ENCODE peak calls at places on chromosomes 16 and 17, in ten cellular contexts. One of them, this sample, is unnamed.

GRCh38 chr16:58692450-58692849 is 7.9 kb upstream of the SLC38A7 start:
- DNase-seq in pancreas: no peak
- DNase-seq in stomach: no peak
- DNase-seq in BJ: no peak
- DNase-seq in astrocyte of the cerebellum: no peak
- DNase-seq in H9: no peak
- DNase-seq in lung: no peak
- DNase-seq in epithelial cell of esophagus: no peak
- DNase-seq in H1: no peak
- DNase-seq in tibial nerve: no peak
- DNase-seq in this sample: no peak

GRCh38 chr17:81917565-81918332 is at the start of gene SIRT7:
- DNase-seq in pancreas: peak; percentile 83
- DNase-seq in stomach: peak; percentile 83
- DNase-seq in BJ: no peak
- DNase-seq in astrocyte of the cerebellum: no peak
- DNase-seq in H9: peak; percentile 93
- DNase-seq in lung: peak; percentile 75
- DNase-seq in epithelial cell of esophagus: peak; percentile 76
- DNase-seq in H1: peak; percentile 83
- DNase-seq in tibial nerve: peak; percentile 51
- DNase-seq in this sample: peak; percentile 48

GRCh38 chr16:81697321-81697885 is 81.7 kb upstream of the PLCG2 start:
- DNase-seq in pancreas: peak; percentile 61
- DNase-seq in stomach: peak; percentile 65
- DNase-seq in BJ: no peak
- DNase-seq in astrocyte of the cerebellum: no peak
- DNase-seq in H9: peak; percentile 77
- DNase-seq in lung: no peak
- DNase-seq in epithelial cell of esophagus: peak; percentile 66
- DNase-seq in H1: peak; percentile 82
- DNase-seq in tibial nerve: no peak
- DNase-seq in this sample: peak; percentile 32

GRCh38 chr16:1762879-1763520 is 8.3 kb downstream of the NME3 start:
- DNase-seq in pancreas: peak; percentile 58
- DNase-seq in stomach: peak; percentile 48
- DNase-seq in BJ: no peak
- DNase-seq in astrocyte of the cerebellum: no peak
- DNase-seq in H9: peak; percentile 45
- DNase-seq in lung: no peak
- DNase-seq in epithelial cell of esophagus: no peak
- DNase-seq in H1: no peak
- DNase-seq in tibial nerve: no peak
- DNase-seq in this sample: no peak

GRCh38 chr16:50548659-50549560 is 714 bp downstream of the NKD1 start:
- DNase-seq in pancreas: peak; percentile 51
- DNase-seq in stomach: peak; percentile 38
- DNase-seq in BJ: no peak
- DNase-seq in astrocyte of the cerebellum: no peak
- DNase-seq in H9: no peak
- DNase-seq in lung: no peak
- DNase-seq in epithelial cell of esophagus: peak; percentile 20
- DNase-seq in H1: no peak
- DNase-seq in tibial nerve: no peak
- DNase-seq in this sample: no peak

GRCh38 chr17:47270946-47271705 is 17.5 kb downstream of the ITGB3 start:
- DNase-seq in pancreas: no peak
- DNase-seq in stomach: no peak
- DNase-seq in BJ: no peak
- DNase-seq in astrocyte of the cerebellum: no peak
- DNase-seq in H9: no peak
- DNase-seq in lung: no peak
- DNase-seq in epithelial cell of esophagus: no peak
- DNase-seq in H1: no peak
- DNase-seq in tibial nerve: no peak
- DNase-seq in this sample: no peak

GRCh38 chr16:88971371-88972097 is 5.5 kb downstream of the CBFA2T3 start:
- DNase-seq in pancreas: no peak
- DNase-seq in stomach: no peak
- DNase-seq in BJ: no peak
- DNase-seq in astrocyte of the cerebellum: no peak
- DNase-seq in H9: no peak
- DNase-seq in lung: peak; percentile 41
- DNase-seq in epithelial cell of esophagus: no peak
- DNase-seq in H1: no peak
- DNase-seq in tibial nerve: no peak
- DNase-seq in this sample: no peak

GRCh38 chr16:3681206-3681605 is 26.7 kb downstream of the DNASE1 start:
- DNase-seq in pancreas: peak; percentile 84
- DNase-seq in stomach: no peak
- DNase-seq in BJ: no peak
- DNase-seq in astrocyte of the cerebellum: no peak
- DNase-seq in H9: no peak
- DNase-seq in lung: no peak
- DNase-seq in epithelial cell of esophagus: no peak
- DNase-seq in H1: no peak
- DNase-seq in tibial nerve: no peak
- DNase-seq in this sample: no peak

GRCh38 chr17:7294614-7295153 is at the start of gene YBX2:
- DNase-seq in pancreas: peak; percentile 90
- DNase-seq in stomach: peak; percentile 85
- DNase-seq in BJ: no peak
- DNase-seq in astrocyte of the cerebellum: no peak
- DNase-seq in H9: peak; percentile 100
- DNase-seq in lung: no peak
- DNase-seq in epithelial cell of esophagus: peak; percentile 76
- DNase-seq in H1: peak; percentile 97
- DNase-seq in tibial nerve: no peak
- DNase-seq in this sample: no peak

GRCh38 chr17:17109231-17109630 is 67.0 kb downstream of the MPRIP start:
- DNase-seq in pancreas: peak; percentile 8
- DNase-seq in stomach: peak; percentile 47
- DNase-seq in BJ: no peak
- DNase-seq in astrocyte of the cerebellum: no peak
- DNase-seq in H9: no peak
- DNase-seq in lung: no peak
- DNase-seq in epithelial cell of esophagus: peak; percentile 13
- DNase-seq in H1: no peak
- DNase-seq in tibial nerve: no peak
- DNase-seq in this sample: no peak
- TF ChIP-seq CTCF in pancreas: no peak
- TF ChIP-seq CTCF in stomach: no peak
- TF ChIP-seq CTCF in BJ: no peak
- TF ChIP-seq CTCF in astrocyte of the cerebellum: no peak
- TF ChIP-seq CTCF in H9: no peak
- TF ChIP-seq CTCF in lung: no peak
- TF ChIP-seq CTCF in epithelial cell of esophagus: peak; percentile 34
- TF ChIP-seq CTCF in H1: no peak
- TF ChIP-seq CTCF in tibial nerve: no peak
- TF ChIP-seq CTCF in this sample: peak; percentile 48

DNA sequence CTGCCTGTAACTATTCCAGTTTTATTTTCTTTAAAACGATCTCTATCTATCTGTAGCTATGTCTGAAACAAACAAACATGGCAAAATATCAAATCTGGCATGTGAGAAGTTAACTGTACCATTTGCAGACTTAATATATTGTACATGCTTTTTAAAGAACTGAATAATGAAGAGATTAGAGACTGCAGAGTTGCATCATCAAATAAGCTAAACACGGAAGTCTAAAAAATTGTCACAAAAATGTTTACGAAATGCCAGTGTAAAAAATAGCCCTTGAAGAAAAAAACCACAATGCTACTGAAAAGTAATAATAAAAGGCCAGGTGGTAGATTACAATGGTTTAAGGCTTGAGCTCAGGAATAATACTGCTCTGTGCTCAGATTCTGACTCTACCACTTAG is 43.1 kb downstream of the HS3ST3A1 start:
- DNase-seq in pancreas: no peak
- DNase-seq in stomach: no peak
- DNase-seq in BJ: no peak
- DNase-seq in astrocyte of the cerebellum: no peak
- DNase-seq in H9: no peak
- DNase-seq in lung: no peak
- DNase-seq in epithelial cell of esophagus: no peak
- DNase-seq in H1: no peak
- DNase-seq in tibial nerve: no peak
- DNase-seq in this sample: no peak
- TF ChIP-seq CTCF in pancreas: no peak
- TF ChIP-seq CTCF in stomach: no peak
- TF ChIP-seq CTCF in BJ: no peak
- TF ChIP-seq CTCF in astrocyte of the cerebellum: no peak
- TF ChIP-seq CTCF in H9: no peak
- TF ChIP-seq CTCF in lung: no peak
- TF ChIP-seq CTCF in epithelial cell of esophagus: no peak
- TF ChIP-seq CTCF in H1: no peak
- TF ChIP-seq CTCF in tibial nerve: no peak
- TF ChIP-seq CTCF in this sample: no peak

GRCh38 chr16:86092586-86093480 is 193.9 kb downstream of the IRF8 start:
- DNase-seq in pancreas: no peak
- DNase-seq in stomach: no peak
- DNase-seq in BJ: no peak
- DNase-seq in astrocyte of the cerebellum: no peak
- DNase-seq in H9: no peak
- DNase-seq in lung: no peak
- DNase-seq in epithelial cell of esophagus: no peak
- DNase-seq in H1: no peak
- DNase-seq in tibial nerve: no peak
- DNase-seq in this sample: no peak

GRCh38 chr16:86095131-86095752 is 196.3 kb downstream of the IRF8 start:
- DNase-seq in pancreas: no peak
- DNase-seq in stomach: no peak
- DNase-seq in BJ: no peak
- DNase-seq in astrocyte of the cerebellum: no peak
- DNase-seq in H9: no peak
- DNase-seq in lung: no peak
- DNase-seq in epithelial cell of esophagus: no peak
- DNase-seq in H1: no peak
- DNase-seq in tibial nerve: no peak
- DNase-seq in this sample: no peak

GRCh38 chr16:86095906-86096485 is 197.0 kb downstream of the IRF8 start:
- DNase-seq in pancreas: no peak
- DNase-seq in stomach: no peak
- DNase-seq in BJ: no peak
- DNase-seq in astrocyte of the cerebellum: no peak
- DNase-seq in H9: no peak
- DNase-seq in lung: no peak
- DNase-seq in epithelial cell of esophagus: no peak
- DNase-seq in H1: no peak
- DNase-seq in tibial nerve: no peak
- DNase-seq in this sample: no peak

GRCh38 chr16:86091976-86092375 is 193.0 kb downstream of the IRF8 start:
- DNase-seq in pancreas: no peak
- DNase-seq in stomach: no peak
- DNase-seq in BJ: no peak
- DNase-seq in astrocyte of the cerebellum: no peak
- DNase-seq in H9: no peak
- DNase-seq in lung: no peak
- DNase-seq in epithelial cell of esophagus: no peak
- DNase-seq in H1: no peak
- DNase-seq in tibial nerve: no peak
- DNase-seq in this sample: no peak

DNA sequence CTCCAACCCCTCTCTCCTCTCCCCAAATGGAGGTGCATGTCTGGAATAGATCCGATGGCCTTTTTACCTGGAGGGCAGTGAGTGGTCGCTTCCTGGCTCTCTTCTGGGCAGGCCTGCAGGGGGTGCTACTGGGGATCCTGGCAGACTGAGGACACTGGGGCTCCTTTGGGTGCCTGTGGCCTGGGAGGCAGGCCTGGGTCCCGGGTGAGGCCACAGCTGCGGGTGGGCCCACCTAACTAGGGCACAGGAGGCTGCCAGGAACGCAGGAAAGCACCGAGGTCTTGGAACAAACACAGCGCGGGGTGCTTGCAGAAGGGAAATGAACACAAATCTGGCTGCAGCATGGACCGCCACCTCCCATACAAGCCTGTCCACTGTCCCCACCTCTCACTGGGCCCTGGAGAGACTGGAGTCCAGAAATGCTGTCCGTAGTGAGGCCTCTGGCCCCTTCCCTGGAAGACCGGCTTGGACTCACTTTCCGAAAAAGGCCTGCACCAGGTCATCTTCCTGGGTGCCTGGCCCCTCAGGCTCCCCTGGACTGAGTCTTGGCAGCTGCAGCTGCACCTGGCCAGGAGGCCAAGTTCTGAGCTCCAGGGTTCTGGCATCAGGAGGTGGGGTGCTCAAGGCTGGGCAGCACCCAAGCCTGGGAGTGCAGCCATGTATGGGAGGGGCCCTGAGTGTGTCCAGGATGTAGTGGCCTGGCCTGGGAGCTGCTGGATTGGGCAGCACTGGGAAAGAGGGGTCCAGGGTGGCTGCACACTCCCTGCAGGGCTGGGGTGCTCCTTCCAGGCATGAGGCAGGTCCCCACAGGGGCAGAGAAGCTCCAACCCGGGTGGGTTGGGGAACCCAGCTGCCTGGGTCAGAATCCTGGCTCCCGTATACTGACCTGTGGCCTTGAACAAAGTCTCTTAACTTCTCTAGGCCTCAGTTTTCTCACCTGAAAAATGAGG is 195.1 kb downstream of the IRF8 start:
- DNase-seq in pancreas: no peak
- DNase-seq in stomach: no peak
- DNase-seq in BJ: no peak
- DNase-seq in astrocyte of the cerebellum: no peak
- DNase-seq in H9: no peak
- DNase-seq in lung: no peak
- DNase-seq in epithelial cell of esophagus: no peak
- DNase-seq in H1: no peak
- DNase-seq in tibial nerve: no peak
- DNase-seq in this sample: no peak
- TF ChIP-seq CTCF in pancreas: no peak
- TF ChIP-seq CTCF in stomach: no peak
- TF ChIP-seq CTCF in BJ: peak; percentile 28
- TF ChIP-seq CTCF in astrocyte of the cerebellum: no peak
- TF ChIP-seq CTCF in H9: peak; percentile 50
- TF ChIP-seq CTCF in lung: no peak
- TF ChIP-seq CTCF in epithelial cell of esophagus: no peak
- TF ChIP-seq CTCF in H1: peak; percentile 44
- TF ChIP-seq CTCF in tibial nerve: no peak
- TF ChIP-seq CTCF in this sample: no peak

DNA sequence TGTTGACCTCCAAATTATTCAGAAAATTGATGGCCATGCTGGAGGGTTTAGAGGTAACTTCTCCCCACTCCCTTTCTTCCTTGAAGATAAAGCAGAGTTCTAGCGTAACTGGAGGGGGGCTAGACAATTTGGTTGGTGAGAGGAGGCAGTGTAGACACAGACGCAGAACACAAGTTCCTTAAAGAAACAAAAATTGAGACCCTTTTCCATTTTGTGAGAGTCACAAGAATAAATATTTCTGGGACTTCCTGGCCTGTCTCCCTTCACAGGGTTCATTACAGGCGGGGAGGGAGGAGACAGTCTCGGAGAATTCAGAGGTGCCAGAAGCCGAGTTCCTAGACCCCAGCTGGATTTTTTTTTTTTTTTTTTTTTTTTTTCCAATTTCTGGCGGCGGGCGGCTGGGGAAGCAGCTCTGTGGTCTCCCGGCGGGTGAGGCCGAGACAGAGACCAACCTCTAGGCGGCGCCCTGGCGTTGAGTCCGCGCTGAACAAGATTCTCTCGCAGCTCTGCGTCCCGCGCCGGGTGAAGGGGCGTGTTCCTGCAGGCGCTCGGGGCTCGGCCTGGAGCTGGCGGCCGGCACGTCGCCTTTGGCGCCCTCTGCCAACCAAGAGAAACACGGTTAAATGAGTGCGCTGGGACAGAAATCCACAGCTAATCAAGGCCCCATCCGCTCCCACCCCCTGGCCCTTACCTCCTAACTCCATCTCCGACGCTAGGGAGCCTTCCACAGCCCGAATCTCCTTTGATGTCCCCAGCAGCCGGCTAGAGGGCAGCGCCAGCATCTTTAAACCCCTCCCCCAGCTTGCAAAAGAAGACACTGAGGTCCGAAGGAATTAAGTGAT is 10.2 kb upstream of the HOXB9 start:
- DNase-seq in pancreas: peak; percentile 73
- DNase-seq in stomach: peak; percentile 48
- DNase-seq in BJ: no peak
- DNase-seq in astrocyte of the cerebellum: no peak
- DNase-seq in H9: peak; percentile 99
- DNase-seq in lung: peak; percentile 41
- DNase-seq in epithelial cell of esophagus: peak; percentile 37
- DNase-seq in H1: peak; percentile 98
- DNase-seq in tibial nerve: no peak
- DNase-seq in this sample: peak; percentile 10
- TF ChIP-seq CTCF in pancreas: peak; percentile 27
- TF ChIP-seq CTCF in stomach: no peak
- TF ChIP-seq CTCF in BJ: peak; percentile 56
- TF ChIP-seq CTCF in astrocyte of the cerebellum: peak; percentile 41
- TF ChIP-seq CTCF in H9: peak; percentile 77
- TF ChIP-seq CTCF in lung: peak; percentile 16
- TF ChIP-seq CTCF in epithelial cell of esophagus: peak; percentile 35
- TF ChIP-seq CTCF in H1: peak; percentile 82
- TF ChIP-seq CTCF in tibial nerve: peak; percentile 23
- TF ChIP-seq CTCF in this sample: peak; percentile 51